ENCODE peak calls at places on chromosome 6, in eight cellular contexts. F is NCI-H345, N is LoVo, H is T-cell, R is occipital lobe, G is ELR, X is A172, L is mammary epithelial cell. S is an unnamed sample.

GRCh38 chr6:113048741-113049140 is 701.6 kb downstream of the RFPL4B start:
- DNase-seq in F (no peak), N (no peak), H (no peak), R (no peak), G (no peak), X (no peak), L (no peak), S (no peak)

GRCh38 chr6:150734235-150734634 is 131.3 kb upstream of the MTHFD1L start:
- DNase-seq in F (no peak), N (no peak), H (no peak), R (no peak), G (no peak), X (peak), L (peak), S (peak)

GRCh38 chr6:3231213-3232016 is 4.0 kb upstream of the TUBB2B start:
- DNase-seq in F (peak), N (peak), H (no peak), R (peak), G (peak), X (peak), L (peak), S (no peak)

GRCh38 chr6:32895006-32895345 is 41.0 kb downstream of the PSMB9 start:
- DNase-seq in F (no peak), N (no peak), H (no peak), R (no peak), G (no peak), X (no peak), L (no peak), S (no peak)

GRCh38 chr6:116847234-116847633 is 18.4 kb upstream of the GPRC6A start:
- DNase-seq in F (peak), N (peak), H (no peak), R (no peak), G (peak), X (peak), L (peak), S (peak)

GRCh38 chr6:32337166-32337805 is 34.4 kb downstream of the TSBP1 start:
- DNase-seq in F (no peak), N (no peak), H (no peak), R (no peak), G (no peak), X (no peak), L (no peak), S (no peak)

GRCh38 chr6:135605278-135605790 is 107.8 kb upstream of the AHI1 start:
- DNase-seq in F (no peak), N (no peak), H (no peak), R (no peak), G (no peak), X (no peak), L (no peak), S (no peak)

GRCh38 chr6:155187994-155188706 is 75.7 kb upstream of the CLDN20 start:
- DNase-seq in F (no peak), N (no peak), H (no peak), R (no peak), G (peak), X (peak), L (peak), S (no peak)

GRCh38 chr6:2891768-2892170 is 11.3 kb downstream of the SERPINB9 start:
- DNase-seq in F (no peak), N (no peak), H (peak), R (peak), G (no peak), X (no peak), L (no peak), S (no peak)

GRCh38 chr6:21798468-21798867 is 204.9 kb downstream of the SOX4 start:
- DNase-seq in F (no peak), N (no peak), H (no peak), R (no peak), G (no peak), X (no peak), L (no peak), S (no peak)

GRCh38 chr6:156795825-156796224 is 18.6 kb downstream of the ARID1B start:
- DNase-seq in F (no peak), N (no peak), H (no peak), R (no peak), G (no peak), X (no peak), L (peak), S (no peak)

GRCh38 chr6:56073315-56073714 is 174.1 kb downstream of the COL21A1 start:
- DNase-seq in F (no peak), N (no peak), H (no peak), R (no peak), G (peak), X (no peak), L (no peak), S (no peak)

GRCh38 chr6:31663961-31664789 is 622 bp downstream of the GPANK1 start:
- DNase-seq in F (no peak), N (peak), H (no peak), R (no peak), G (peak), X (peak), L (peak), S (peak)

GRCh38 chr6:82331031-82331773 is 32.4 kb upstream of the TPBG start:
- DNase-seq in F (peak), N (peak), H (no peak), R (no peak), G (peak), X (peak), L (peak), S (peak)

GRCh38 chr6:153373869-153374268 is 242.8 kb upstream of the RGS17 start:
- DNase-seq in F (no peak), N (no peak), H (no peak), R (no peak), G (no peak), X (no peak), L (no peak), S (no peak)

GRCh38 chr6:38997128-38997761 is 51.3 kb upstream of the GLP1R start:
- DNase-seq in F (peak), N (no peak), H (peak), R (no peak), G (peak), X (no peak), L (peak), S (no peak)

GRCh38 chr6:163720460-163721235 is 306.1 kb downstream of the QKI start:
- DNase-seq in F (no peak), N (no peak), H (no peak), R (no peak), G (no peak), X (no peak), L (no peak), S (no peak)

GRCh38 chr6:19873031-19873430 is 35.9 kb downstream of the ID4 start:
- DNase-seq in F (peak), N (no peak), H (no peak), R (no peak), G (peak), X (no peak), L (no peak), S (no peak)

GRCh38 chr6:26125015-26125690 is 37.9 kb downstream of the HFE start:
- DNase-seq in F (peak), N (peak), H (peak), R (no peak), G (peak), X (no peak), L (peak), S (no peak)

S was measured in NCI-H226.